ENCODE peak calls at places on chromosomes 13 and 19, in four cellular contexts. One of them, this sample, is unnamed.

GRCh38 chr13:30816733-30817132 is 81.4 kb downstream of the ALOX5AP start:
- DNase-seq in NCI-H510A: peak; percentile 36
- DNase-seq in stimulated activated CD4-positive, alpha-beta T cell treated with anti-CD3 and anti-CD28 coated beads, Interleukin-4, amount 100 ng/mL, for 4 hours: no peak
- DNase-seq in GM13976: no peak
- DNase-seq in this sample: no peak

GRCh38 chr13:26785845-26786630 is 25.5 kb upstream of the GPR12 start:
- DNase-seq in stimulated activated CD4-positive, alpha-beta T cell treated with anti-CD3 and anti-CD28 coated beads, Interleukin-4, amount 100 ng/mL, for 4 hours: peak; percentile 6
- DNase-seq in GM13976: no peak
- DNase-seq in NCI-H510A: no peak
- DNase-seq in this sample: peak; percentile 8

GRCh38 chr13:39767791-39768564 is 112.5 kb downstream of the COG6 start:
- DNase-seq in NCI-H510A: no peak
- DNase-seq in GM13976: no peak
- DNase-seq in stimulated activated CD4-positive, alpha-beta T cell treated with anti-CD3 and anti-CD28 coated beads, Interleukin-4, amount 100 ng/mL, for 4 hours: no peak
- DNase-seq in this sample: no peak

GRCh38 chr13:107767119-107767518 is 448.2 kb downstream of the LIG4 start:
- DNase-seq in GM13976: no peak
- DNase-seq in stimulated activated CD4-positive, alpha-beta T cell treated with anti-CD3 and anti-CD28 coated beads, Interleukin-4, amount 100 ng/mL, for 4 hours: no peak
- DNase-seq in NCI-H510A: peak; percentile 38
- DNase-seq in this sample: peak; percentile 52

GRCh38 chr19:47725759-47726401 is 12.7 kb downstream of the EHD2 start:
- DNase-seq in GM13976: no peak
- DNase-seq in stimulated activated CD4-positive, alpha-beta T cell treated with anti-CD3 and anti-CD28 coated beads, Interleukin-4, amount 100 ng/mL, for 4 hours: no peak
- DNase-seq in NCI-H510A: no peak
- DNase-seq in this sample: no peak

GRCh38 chr19:36196249-36196648 is 18.2 kb downstream of the ZNF565 start:
- DNase-seq in GM13976: no peak
- DNase-seq in NCI-H510A: no peak
- DNase-seq in stimulated activated CD4-positive, alpha-beta T cell treated with anti-CD3 and anti-CD28 coated beads, Interleukin-4, amount 100 ng/mL, for 4 hours: no peak
- DNase-seq in this sample: no peak

GRCh38 chr19:39843919-39844793 is 2.0 kb downstream of the FBL start:
- DNase-seq in stimulated activated CD4-positive, alpha-beta T cell treated with anti-CD3 and anti-CD28 coated beads, Interleukin-4, amount 100 ng/mL, for 4 hours: no peak
- DNase-seq in NCI-H510A: no peak
- DNase-seq in GM13976: no peak
- DNase-seq in this sample: peak; percentile 51

GRCh38 chr13:25084101-25084500 is 11.8 kb upstream of the PABPC3 start:
- DNase-seq in stimulated activated CD4-positive, alpha-beta T cell treated with anti-CD3 and anti-CD28 coated beads, Interleukin-4, amount 100 ng/mL, for 4 hours: no peak
- DNase-seq in NCI-H510A: no peak
- DNase-seq in GM13976: no peak
- DNase-seq in this sample: no peak

GRCh38 chr19:19146000-19146608 is 7.8 kb upstream of the TMEM161A start:
- DNase-seq in stimulated activated CD4-positive, alpha-beta T cell treated with anti-CD3 and anti-CD28 coated beads, Interleukin-4, amount 100 ng/mL, for 4 hours: peak; percentile 71
- DNase-seq in GM13976: peak; percentile 92
- DNase-seq in NCI-H510A: no peak
- DNase-seq in this sample: no peak

GRCh38 chr19:15790096-15790495 is 2.6 kb downstream of the OR10H5 start:
- DNase-seq in NCI-H510A: no peak
- DNase-seq in stimulated activated CD4-positive, alpha-beta T cell treated with anti-CD3 and anti-CD28 coated beads, Interleukin-4, amount 100 ng/mL, for 4 hours: no peak
- DNase-seq in GM13976: no peak
- DNase-seq in this sample: peak; percentile 6

GRCh38 chr19:17248011-17248776 is 2.5 kb upstream of the NR2F6 start:
- DNase-seq in NCI-H510A: peak; percentile 92
- DNase-seq in GM13976: no peak
- DNase-seq in stimulated activated CD4-positive, alpha-beta T cell treated with anti-CD3 and anti-CD28 coated beads, Interleukin-4, amount 100 ng/mL, for 4 hours: no peak
- DNase-seq in this sample: no peak

GRCh38 chr13:46804391-46804815 is 7.4 kb upstream of the ESD start:
- DNase-seq in NCI-H510A: no peak
- DNase-seq in stimulated activated CD4-positive, alpha-beta T cell treated with anti-CD3 and anti-CD28 coated beads, Interleukin-4, amount 100 ng/mL, for 4 hours: no peak
- DNase-seq in GM13976: no peak
- DNase-seq in this sample: no peak

GRCh38 chr19:29259153-29259552 is 46.2 kb upstream of the UQCRFS1 start:
- DNase-seq in NCI-H510A: no peak
- DNase-seq in GM13976: no peak
- DNase-seq in stimulated activated CD4-positive, alpha-beta T cell treated with anti-CD3 and anti-CD28 coated beads, Interleukin-4, amount 100 ng/mL, for 4 hours: no peak
- DNase-seq in this sample: no peak

GRCh38 chr19:4889034-4889825 is 13.5 kb downstream of the ARRDC5 start:
- DNase-seq in stimulated activated CD4-positive, alpha-beta T cell treated with anti-CD3 and anti-CD28 coated beads, Interleukin-4, amount 100 ng/mL, for 4 hours: no peak
- DNase-seq in NCI-H510A: no peak
- DNase-seq in GM13976: no peak
- DNase-seq in this sample: no peak

GRCh38 chr13:48153186-48153585 is 58.3 kb upstream of the MED4 start:
- DNase-seq in GM13976: no peak
- DNase-seq in stimulated activated CD4-positive, alpha-beta T cell treated with anti-CD3 and anti-CD28 coated beads, Interleukin-4, amount 100 ng/mL, for 4 hours: no peak
- DNase-seq in NCI-H510A: no peak
- DNase-seq in this sample: no peak

GRCh38 chr13:51865838-51866237 is 4.1 kb downstream of the CCDC70 start:
- DNase-seq in NCI-H510A: no peak
- DNase-seq in GM13976: no peak
- DNase-seq in stimulated activated CD4-positive, alpha-beta T cell treated with anti-CD3 and anti-CD28 coated beads, Interleukin-4, amount 100 ng/mL, for 4 hours: no peak
- DNase-seq in this sample: no peak

GRCh38 chr13:111539791-111540446 is 219.5 kb downstream of the TEX29 start:
- DNase-seq in GM13976: no peak
- DNase-seq in NCI-H510A: no peak
- DNase-seq in stimulated activated CD4-positive, alpha-beta T cell treated with anti-CD3 and anti-CD28 coated beads, Interleukin-4, amount 100 ng/mL, for 4 hours: no peak
- DNase-seq in this sample: no peak

GRCh38 chr13:26342898-26343297 is 89.0 kb downstream of the CDK8 start:
- DNase-seq in GM13976: no peak
- DNase-seq in stimulated activated CD4-positive, alpha-beta T cell treated with anti-CD3 and anti-CD28 coated beads, Interleukin-4, amount 100 ng/mL, for 4 hours: no peak
- DNase-seq in NCI-H510A: no peak
- DNase-seq in this sample: no peak

This sample was measured in SHP77 treated with DMSO at 0.1 percent for 48 hours.